ENCODE peak calls at places on chromosomes 13 and 19, in ten cellular contexts. C is heart right ventricle; K is WTC11; V is activated T-cell treated with anti-CD3 and anti-CD28 coated beads, Interleukin-2, amount 50 U/mL, for 72 hours; F is activated CD8-positive, alpha-beta memory T cell treated with anti-CD3 and anti-CD28 coated beads, Interleukin-2, amount 10 ng/mL, durations not matched to agents 7 days and 5 days; W is SK-N-SH treated with all-trans-retinoic acid at 6 μM for 48 hours; I is right lobe of liver; D is A549; M is activated naive CD8-positive, alpha-beta T cell treated with anti-CD3 and anti-CD28 coated beads, Interleukin-2, amount 50 U/mL, for 24 hours; X is RWPE2. E is an unnamed sample.

GRCh38 chr19:12938536-12939291 is at the start of gene CALR:
- ATAC-seq in K (no peak), W (peak; percentile 24), F (peak; percentile 3), D (peak; percentile 40), C (no peak), V (peak; percentile 6), X (no peak), M (no peak), I (peak; percentile 2), E (peak; percentile 12)

GRCh38 chr19:35404879-35405622 is 34.2 kb downstream of the GPR42 start:
- ATAC-seq in F (peak; percentile 80), I (no peak), V (peak; percentile 97), C (no peak), X (peak; percentile 90), W (no peak), M (peak; percentile 92), D (peak; percentile 80), K (peak; percentile 30), E (peak; percentile 96)

GRCh38 chr19:32921624-32922023 is 50.1 kb downstream of the CEP89 start:
- ATAC-seq in K (no peak), X (no peak), D (no peak), I (no peak), F (no peak), M (peak; percentile 59), W (no peak), C (no peak), V (peak; percentile 62), E (peak; percentile 40)

GRCh38 chr13:88622362-88622973 is 951.3 kb downstream of the SLITRK5 start:
- ATAC-seq in F (no peak), K (no peak), W (no peak), V (no peak), D (no peak), C (no peak), I (no peak), M (peak; percentile 65), X (peak; percentile 52), E (peak; percentile 29)

GRCh38 chr19:1521636-1522035 is 2.2 kb upstream of the PLK5 start:
- ATAC-seq in K (no peak), I (no peak), C (peak; percentile 87), M (no peak), D (peak; percentile 8), W (no peak), V (no peak), F (no peak), X (no peak), E (no peak)

GRCh38 chr13:43196750-43197149 is 173.4 kb downstream of the DNAJC15 start:
- ATAC-seq in W (no peak), X (no peak), D (no peak), K (no peak), F (no peak), C (no peak), I (no peak), V (no peak), M (no peak), E (no peak)

GRCh38 chr13:33392794-33393371 is 107.3 kb upstream of the STARD13 start:
- ATAC-seq in M (no peak), F (no peak), X (no peak), K (no peak), C (no peak), W (no peak), V (no peak), I (no peak), D (no peak), E (no peak)

GRCh38 chr19:53424968-53425597 is 6.7 kb upstream of the ZNF761 start:
- ATAC-seq in D (no peak), W (peak; percentile 85), V (peak; percentile 61), I (peak; percentile 89), X (peak; percentile 59), K (peak; percentile 82), C (peak; percentile 94), M (no peak), F (peak; percentile 72), E (peak; percentile 87)

GRCh38 chr19:23273594-23274412 is 23.6 kb upstream of the ZNF724 start:
- ATAC-seq in X (peak; percentile 99), K (peak; percentile 99), C (peak; percentile 100), I (peak; percentile 99), F (peak; percentile 98), M (peak; percentile 100), V (peak; percentile 99), W (peak; percentile 100), D (peak; percentile 100), E (peak; percentile 100)

GRCh38 chr13:23715092-23715761 is 145.0 kb downstream of the TNFRSF19 start:
- ATAC-seq in K (peak; percentile 35), I (no peak), M (no peak), V (no peak), X (no peak), W (no peak), C (peak; percentile 11), D (no peak), F (no peak), E (no peak)

GRCh38 chr13:28505543-28506135 is 10.7 kb upstream of the FLT1 start:
- ATAC-seq in F (no peak), M (peak; percentile 40), W (no peak), I (peak; percentile 44), K (peak; percentile 82), V (peak; percentile 44), D (no peak), C (peak; percentile 76), X (no peak), E (no peak)

GRCh38 chr13:67075239-67075638 is 154.9 kb downstream of the PCDH9 start:
- ATAC-seq in D (no peak), X (no peak), V (no peak), C (peak; percentile 75), W (peak; percentile 42), M (no peak), I (peak; percentile 64), F (no peak), K (no peak), E (no peak)

GRCh38 chr19:5914358-5914774 is 312 bp downstream of the CAPS start:
- ATAC-seq in M (no peak), F (no peak), K (no peak), C (peak; percentile 7), I (peak; percentile 12), W (peak; percentile 10), X (no peak), D (peak; percentile 23), V (no peak), E (no peak)

GRCh38 chr19:19371056-19371455 is 34.4 kb upstream of the GATAD2A start:
- ATAC-seq in C (no peak), D (no peak), K (no peak), I (no peak), V (no peak), M (no peak), W (no peak), X (peak; percentile 26), F (no peak), E (no peak)

GRCh38 chr19:5785423-5785822 is 877 bp upstream of the PRR22 start:
- ATAC-seq in D (no peak), I (no peak), X (no peak), M (no peak), W (no peak), K (no peak), F (no peak), V (no peak), C (no peak), E (no peak)

GRCh38 chr13:20128459-20128927 is 32.4 kb downstream of the GJA3 start:
- ATAC-seq in D (no peak), C (peak; percentile 22), X (peak; percentile 57), I (peak; percentile 75), V (peak; percentile 31), K (peak; percentile 49), W (peak; percentile 40), M (no peak), F (peak; percentile 14), E (peak; percentile 9)

GRCh38 chr13:46663644-46664043 is 110.7 kb downstream of the LRCH1 start:
- ATAC-seq in I (no peak), K (no peak), V (no peak), C (no peak), W (no peak), F (no peak), D (no peak), X (no peak), M (no peak), E (no peak)

GRCh38 chr19:45311640-45312039 is 11.0 kb downstream of the CKM start:
- ATAC-seq in W (no peak), X (no peak), K (no peak), I (peak; percentile 39), V (no peak), D (no peak), F (no peak), C (peak; percentile 37), M (no peak), E (no peak)

GRCh38 chr19:43555185-43555770 is 20.0 kb downstream of the XRCC1 start:
- ATAC-seq in W (peak; percentile 94), V (peak; percentile 88), X (peak; percentile 67), D (peak; percentile 87), F (peak; percentile 94), I (peak; percentile 89), K (peak; percentile 98), M (peak; percentile 81), C (peak; percentile 51), E (peak; percentile 88)

GRCh38 chr19:6241680-6242079 is 38.1 kb downstream of the MLLT1 start:
- ATAC-seq in M (no peak), W (no peak), C (peak; percentile 13), K (no peak), X (no peak), F (no peak), V (no peak), I (no peak), D (no peak), E (no peak)

GRCh38 chr13:53885997-53886396 is 857.4 kb downstream of the OLFM4 start:
- ATAC-seq in F (no peak), W (no peak), K (no peak), C (no peak), M (no peak), V (no peak), I (no peak), X (no peak), D (no peak), E (no peak)

GRCh38 chr13:22926176-22927007 is 254.4 kb upstream of the SGCG start:
- ATAC-seq in F (no peak), I (peak; percentile 65), W (no peak), K (peak; percentile 90), M (no peak), X (no peak), V (no peak), D (no peak), C (peak; percentile 89), E (no peak)

GRCh38 chr13:110777251-110777820 is 63.8 kb downstream of the ING1 start:
- ATAC-seq in V (no peak), C (no peak), I (no peak), K (no peak), M (no peak), D (no peak), W (no peak), X (no peak), F (no peak), E (no peak)

GRCh38 chr13:70923863-70924752 is 815.9 kb upstream of the KLHL1 start:
- ATAC-seq in M (no peak), K (peak; percentile 32), F (no peak), W (no peak), I (no peak), C (no peak), V (no peak), X (no peak), D (no peak), E (no peak)

GRCh38 chr13:49185264-49185663 is 34.9 kb upstream of the MLNR start:
- ATAC-seq in M (peak; percentile 65), F (no peak), X (no peak), D (no peak), W (no peak), I (no peak), V (peak; percentile 79), C (no peak), K (no peak), E (peak; percentile 72)

GRCh38 chr19:6252066-6252465 is 27.7 kb downstream of the MLLT1 start:
- ATAC-seq in F (no peak), K (no peak), X (no peak), D (no peak), W (no peak), V (no peak), I (peak; percentile 69), C (no peak), M (no peak), E (no peak)